ENCODE peak calls at places on chromosomes 3 and 15, in four cellular contexts. U is dermis microvascular lymphatic vessel endothelial cell, D is GM12865, O is ELR. T is an unnamed sample.

GRCh38 chr3:36557021-36557707 is 176.9 kb downstream of the STAC start:
- DNase-seq in U (no peak), D (peak), O (no peak), T (no peak)

GRCh38 chr3:126269360-126269759 is 87.8 kb downstream of the KLF15 start:
- DNase-seq in U (no peak), D (no peak), O (no peak), T (no peak)

GRCh38 chr15:79562538-79563298 is 130.6 kb downstream of the MINAR1 start:
- DNase-seq in U (no peak), D (no peak), O (peak), T (peak)

GRCh38 chr15:31338879-31339557 is 12.4 kb downstream of the KLF13 start:
- DNase-seq in U (no peak), D (peak), O (peak), T (peak)

GRCh38 chr3:188868803-188869202 is 303.0 kb upstream of the TPRG1 start:
- DNase-seq in U (no peak), D (no peak), O (no peak), T (no peak)

GRCh38 chr3:195896361-195897080 is 11.8 kb downstream of the TNK2 start:
- DNase-seq in U (peak), D (no peak), O (peak), T (no peak)

GRCh38 chr3:39196671-39197446 is 4.5 kb upstream of the XIRP1 start:
- DNase-seq in U (no peak), D (no peak), O (no peak), T (no peak)

GRCh38 chr15:52785672-52786406 is 4.3 kb downstream of the ONECUT1 start:
- DNase-seq in U (no peak), D (no peak), O (no peak), T (no peak)

GRCh38 chr3:157582634-157582968 is 79.4 kb upstream of the VEPH1 start:
- DNase-seq in U (no peak), D (no peak), O (no peak), T (no peak)